ENCODE peak calls at places on chromosomes 1 and 21, in six cellular contexts. I, E, J, D, T and Z are unnamed samples.

GRCh38 chr1:161091796-161092507 is 2.6 kb upstream of the NECTIN4 start:
- DNase-seq in E (no peak), T (no peak), I (no peak), J (no peak), D (no peak), Z (no peak)

GRCh38 chr1:156253634-156254033 is 5.8 kb upstream of the PAQR6 start:
- DNase-seq in J (no peak), I (no peak), T (no peak), E (no peak), D (no peak), Z (no peak)

GRCh38 chr1:38271116-38271633 is 224.6 kb upstream of the POU3F1 start:
- DNase-seq in J (no peak), E (no peak), I (no peak), D (no peak), T (no peak), Z (no peak)

GRCh38 chr1:99005537-99005942 is 879 bp upstream of the PLPPR5 start:
- DNase-seq in J (no peak), I (no peak), T (peak), E (no peak), D (no peak), Z (no peak)

GRCh38 chr1:31155216-31155806 is 84.4 kb downstream of the NKAIN1 start:
- DNase-seq in D (no peak), T (peak), E (peak), J (peak), I (peak), Z (peak)

GRCh38 chr1:23673086-23673813 is 18.4 kb upstream of the RPL11 start:
- DNase-seq in J (no peak), D (no peak), E (peak), I (peak), T (peak), Z (no peak)

GRCh38 chr1:82931051-82931450 is 1067.9 kb downstream of the TTLL7 start:
- DNase-seq in D (no peak), I (no peak), E (no peak), J (no peak), T (no peak), Z (no peak)

GRCh38 chr1:24275104-24275410 is 44.1 kb upstream of the GRHL3 start:
- DNase-seq in J (no peak), T (no peak), E (no peak), D (no peak), I (no peak), Z (no peak)

GRCh38 chr21:42973309-42973990 is 912 bp upstream of the PKNOX1 start:
- DNase-seq in I (no peak), T (no peak), E (no peak), D (no peak), J (no peak), Z (no peak)